ENCODE peak calls at places on chromosomes 11 and 22, in seven cellular contexts. G, N, V, C, Y, D and Z are unnamed samples.

GRCh38 chr11:103016031-103016430 is 60.5 kb upstream of the MMP13 start:
- DNase-seq in G (no peak), N (no peak), V (no peak), C (no peak), Y (no peak), D (no peak), Z (no peak)

GRCh38 chr22:29621761-29622526 is 18.5 kb downstream of the NF2 start:
- DNase-seq in G (no peak), N (no peak), V (peak), C (no peak), Y (peak), D (no peak), Z (no peak)

GRCh38 chr11:11179239-11179638 is 173.8 kb downstream of the CSNK2A3 start:
- DNase-seq in G (no peak), N (no peak), V (peak), C (no peak), Y (peak), D (no peak), Z (no peak)

GRCh38 chr22:31776231-31776630 is 22.4 kb downstream of the DEPDC5 start:
- DNase-seq in G (no peak), N (no peak), V (no peak), C (no peak), Y (no peak), D (no peak), Z (no peak)

GRCh38 chr11:121670792-121671275 is 218.1 kb upstream of the SORL1-AS1 start:
- DNase-seq in G (no peak), N (no peak), V (no peak), C (no peak), Y (peak), D (no peak), Z (no peak)

GRCh38 chr11:113615098-113615497 is 91.0 kb downstream of the TMPRSS5 start:
- DNase-seq in G (peak), N (no peak), V (no peak), C (no peak), Y (no peak), D (no peak), Z (no peak)

GRCh38 chr11:116696381-116696941 is 76.3 kb downstream of the BUD13 start:
- DNase-seq in G (no peak), N (no peak), V (no peak), C (no peak), Y (peak), D (peak), Z (no peak)

GRCh38 chr11:122742350-122742749 is 86.8 kb downstream of the UBASH3B start:
- DNase-seq in G (no peak), N (no peak), V (no peak), C (no peak), Y (no peak), D (no peak), Z (no peak)

GRCh38 chr11:69497221-69497787 is 15.8 kb downstream of the LINC01488 start:
- DNase-seq in G (no peak), N (peak), V (peak), C (peak), Y (peak), D (no peak), Z (peak)

GRCh38 chr11:66012946-66013761 is 1.3 kb downstream of the CST6 start:
- DNase-seq in G (no peak), N (no peak), V (no peak), C (no peak), Y (no peak), D (no peak), Z (no peak)

GRCh38 chr22:43151251-43152000 is at the start of gene TSPO:
- DNase-seq in G (peak), N (peak), V (peak), C (peak), Y (peak), D (peak), Z (peak)

GRCh38 chr11:99505319-99505718 is 484.6 kb downstream of the CNTN5 start:
- DNase-seq in G (no peak), N (no peak), V (peak), C (no peak), Y (peak), D (no peak), Z (no peak)

GRCh38 chr11:106344392-106344791 is 266.9 kb downstream of the AASDHPPT start:
- DNase-seq in G (no peak), N (no peak), V (peak), C (no peak), Y (peak), D (no peak), Z (no peak)

GRCh38 chr11:130449246-130449990 is 973 bp downstream of the ADAMTS15 start:
- DNase-seq in G (peak), N (no peak), V (no peak), C (no peak), Y (peak), D (peak), Z (peak)

GRCh38 chr11:31118566-31118965 is 251.0 kb downstream of the DCDC1 start:
- DNase-seq in G (no peak), N (no peak), V (no peak), C (no peak), Y (no peak), D (no peak), Z (no peak)

GRCh38 chr11:121595717-121596156 is 143.0 kb upstream of the SORL1-AS1 start:
- DNase-seq in G (no peak), N (no peak), V (peak), C (peak), Y (peak), D (no peak), Z (no peak)

GRCh38 chr11:11263238-11264030 is 89.6 kb downstream of the CSNK2A3 start:
- DNase-seq in G (peak), N (no peak), V (peak), C (no peak), Y (peak), D (no peak), Z (peak)

GRCh38 chr11:69867076-69868002 is 48.1 kb upstream of the FGF3 start:
- DNase-seq in G (no peak), N (no peak), V (peak), C (no peak), Y (peak), D (no peak), Z (no peak)

GRCh38 chr22:41526802-41527799 is 17.2 kb downstream of the POLR3H start:
- DNase-seq in G (peak), N (peak), V (peak), C (no peak), Y (peak), D (peak), Z (peak)

GRCh38 chr11:81578571-81578970 is 1155.1 kb downstream of the FAM181B start:
- DNase-seq in G (no peak), N (no peak), V (no peak), C (no peak), Y (no peak), D (no peak), Z (no peak)

GRCh38 chr11:94417386-94417987 is 16.3 kb upstream of the GPR83 start:
- DNase-seq in G (no peak), N (no peak), V (peak), C (no peak), Y (peak), D (no peak), Z (no peak)

GRCh38 chr22:45268167-45268957 is 16.4 kb upstream of the UPK3A start:
- DNase-seq in G (peak), N (no peak), V (no peak), C (no peak), Y (peak), D (peak), Z (peak)

GRCh38 chr22:49541451-49542230 is 286.0 kb downstream of the BRD1 start:
- DNase-seq in G (no peak), N (peak), V (no peak), C (peak), Y (no peak), D (no peak), Z (no peak)

GRCh38 chr11:116775975-116776374 is 3.2 kb upstream of the BUD13 start:
- DNase-seq in G (no peak), N (no peak), V (no peak), C (no peak), Y (no peak), D (no peak), Z (no peak)

GRCh38 chr11:131875611-131876010 is 505.2 kb downstream of the NTM start:
- DNase-seq in G (no peak), N (no peak), V (peak), C (no peak), Y (peak), D (no peak), Z (no peak)

DNA sequence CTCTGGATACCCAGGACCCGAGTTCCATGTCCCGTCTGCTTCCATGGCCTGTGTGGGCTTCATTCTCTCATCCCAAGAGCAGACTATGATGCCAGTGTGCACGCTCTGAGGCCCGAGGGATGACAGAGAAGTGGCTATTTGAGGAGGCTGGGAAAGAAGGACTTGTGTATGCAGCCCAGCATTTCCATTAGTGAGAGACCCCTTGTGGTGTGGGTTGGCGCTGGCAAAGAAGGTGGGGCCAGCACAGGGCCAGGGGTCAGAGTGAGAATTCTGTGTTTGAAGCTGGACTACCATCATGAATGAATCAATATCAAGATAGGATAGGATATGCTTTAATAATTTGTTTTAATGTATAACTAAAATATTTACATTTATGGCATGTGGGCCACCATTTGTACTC is 200.8 kb downstream of the HIPK3 start:
- DNase-seq in G (no peak), N (no peak), V (no peak), C (no peak), Y (no peak), D (no peak), Z (no peak)
- TF ChIP-seq CTCF in G (no peak), N (no peak), V (no peak), C (no peak), Y (no peak), D (no peak), Z (no peak)

GRCh38 chr11:134652586-134653255 is 240.7 kb upstream of the B3GAT1 start:
- DNase-seq in G (no peak), N (no peak), V (no peak), C (no peak), Y (no peak), D (peak), Z (no peak)
- TF ChIP-seq CTCF in G (no peak), N (no peak), V (no peak), C (no peak), Y (no peak), D (no peak), Z (no peak)

GRCh38 chr11:64675417-64676252 is 47.4 kb downstream of the NRXN2 start:
- DNase-seq in G (peak), N (peak), V (peak), C (peak), Y (peak), D (no peak), Z (peak)
- TF ChIP-seq CTCF in G (no peak), N (no peak), V (no peak), C (no peak), Y (no peak), D (no peak), Z (no peak)

GRCh38 chr22:36923458-36923784 is 10.0 kb downstream of the CSF2RB start:
- DNase-seq in G (no peak), N (no peak), V (no peak), C (no peak), Y (no peak), D (no peak), Z (no peak)
- TF ChIP-seq CTCF in G (no peak), N (no peak), V (no peak), C (no peak), Y (no peak), D (no peak), Z (no peak)

DNA sequence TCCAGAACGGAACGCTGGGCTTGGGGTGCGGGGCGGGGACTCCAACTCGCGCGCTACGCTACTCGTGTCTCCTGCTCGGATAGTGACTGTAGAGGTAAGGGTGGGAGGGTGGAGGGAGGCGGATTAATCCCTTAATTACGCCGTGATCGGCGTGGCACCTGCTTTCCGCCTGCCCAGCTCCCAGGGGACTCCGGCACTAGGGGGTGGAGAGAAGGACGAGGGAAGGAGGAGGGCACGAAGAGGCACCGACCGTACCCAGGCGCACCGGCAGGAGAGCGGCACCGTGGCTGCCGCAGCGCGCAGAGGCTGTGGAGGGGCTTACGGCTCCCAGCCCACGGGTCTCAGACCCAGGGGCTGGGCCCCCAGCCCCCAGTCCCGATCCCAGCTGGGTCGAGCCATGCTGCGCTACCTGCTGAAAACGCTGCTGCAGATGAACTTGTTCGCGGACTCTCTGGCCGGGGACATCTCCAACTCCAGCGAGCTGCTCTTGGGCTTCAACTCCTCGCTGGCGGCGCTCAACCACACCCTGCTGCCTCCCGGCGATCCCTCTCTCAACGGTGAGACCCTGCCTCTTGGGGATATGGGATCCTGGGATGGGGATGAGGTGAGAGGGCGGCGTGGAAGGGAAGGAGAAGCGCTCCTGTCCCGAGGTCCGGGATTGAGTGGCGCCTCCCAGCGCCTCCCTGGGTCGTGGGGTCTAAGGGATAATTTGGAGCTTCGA is at the start of gene ROBO3:
- DNase-seq in G (peak), N (no peak), V (no peak), C (no peak), Y (no peak), D (peak), Z (no peak)
- TF ChIP-seq CTCF in G (no peak), N (no peak), V (no peak), C (no peak), Y (no peak), D (no peak), Z (no peak)

GRCh38 chr11:68009391-68010000 is 631 bp upstream of the ALDH3B1 start:
- DNase-seq in G (no peak), N (no peak), V (peak), C (no peak), Y (peak), D (no peak), Z (no peak)
- TF ChIP-seq CTCF in G (no peak), N (no peak), V (peak), C (no peak), Y (peak), D (peak), Z (no peak)

GRCh38 chr11:57399928-57400578 is 9.6 kb upstream of the PRG2 start:
- DNase-seq in G (no peak), N (no peak), V (no peak), C (no peak), Y (no peak), D (no peak), Z (no peak)

GRCh38 chr11:57406337-57406904 is 16.0 kb upstream of the PRG2 start:
- DNase-seq in G (no peak), N (no peak), V (peak), C (peak), Y (no peak), D (no peak), Z (no peak)

GRCh38 chr11:57402188-57403066 is 12.0 kb upstream of the PRG2 start:
- DNase-seq in G (no peak), N (no peak), V (no peak), C (no peak), Y (peak), D (no peak), Z (no peak)

GRCh38 chr11:57405271-57405890 is 14.9 kb upstream of the PRG2 start:
- DNase-seq in G (no peak), N (no peak), V (no peak), C (no peak), Y (no peak), D (no peak), Z (no peak)

GRCh38 chr11:57403176-57404147 is 13.0 kb upstream of the PRG2 start:
- DNase-seq in G (no peak), N (no peak), V (no peak), C (no peak), Y (no peak), D (no peak), Z (no peak)
- TF ChIP-seq CTCF in G (no peak), N (no peak), V (no peak), C (no peak), Y (no peak), D (no peak), Z (no peak)

GRCh38 chr11:79708319-79708928 is 267.6 kb upstream of the TENM4 start:
- DNase-seq in G (no peak), N (no peak), V (peak), C (no peak), Y (peak), D (peak), Z (peak)
- TF ChIP-seq CTCF in G (peak), N (no peak), V (peak), C (no peak), Y (peak), D (peak), Z (peak)

GRCh38 chr11:104327864-104328513 is 164.0 kb upstream of the PDGFD start:
- DNase-seq in G (no peak), N (no peak), V (peak), C (no peak), Y (peak), D (no peak), Z (no peak)

GRCh38 chr11:104333977-104334376 is 170.0 kb upstream of the PDGFD start:
- DNase-seq in G (peak), N (no peak), V (no peak), C (no peak), Y (no peak), D (peak), Z (no peak)

GRCh38 chr11:104329043-104329442 is 165.1 kb upstream of the PDGFD start:
- DNase-seq in G (no peak), N (no peak), V (no peak), C (no peak), Y (no peak), D (no peak), Z (no peak)

GRCh38 chr11:104328514-104328912 is 164.6 kb upstream of the PDGFD start:
- DNase-seq in G (no peak), N (no peak), V (no peak), C (no peak), Y (no peak), D (no peak), Z (no peak)

GRCh38 chr11:104332110-104332509 is 168.2 kb upstream of the PDGFD start:
- DNase-seq in G (peak), N (no peak), V (no peak), C (no peak), Y (no peak), D (peak), Z (peak)
- TF ChIP-seq CTCF in G (peak), N (no peak), V (no peak), C (no peak), Y (peak), D (peak), Z (peak)

GRCh38 chr11:20634044-20634443 is 34.6 kb downstream of the SLC6A5 start:
- DNase-seq in G (no peak), N (no peak), V (no peak), C (no peak), Y (peak), D (no peak), Z (no peak)
- TF ChIP-seq CTCF in G (no peak), N (no peak), V (no peak), C (no peak), Y (peak), D (peak), Z (no peak)